ENCODE peak calls at places on chromosomes 7 and 10, in four cellular contexts. R, I, N and F are unnamed samples.

GRCh38 chr10:565676-566075 is 123.8 kb downstream of the DIP2C start:
- DNase-seq in R (no peak), I (no peak), N (no peak), F (no peak)

GRCh38 chr7:75650671-75651070 is 88.1 kb downstream of the HIP1 start:
- DNase-seq in R (peak; percentile 56), I (no peak), N (no peak), F (no peak)

GRCh38 chr7:151315038-151315655 is 26.5 kb upstream of the NUB1 start:
- DNase-seq in R (peak; percentile 46), I (peak; percentile 75), N (peak; percentile 68), F (peak; percentile 68)

GRCh38 chr10:116268976-116269375 is 4.0 kb downstream of the GFRA1 start:
- DNase-seq in R (no peak), I (no peak), N (no peak), F (no peak)

GRCh38 chr7:45435846-45436245 is 138.3 kb upstream of the ADCY1 start:
- DNase-seq in R (peak; percentile 94), I (no peak), N (no peak), F (peak; percentile 93)

GRCh38 chr10:79220296-79220695 is 127.0 kb upstream of the PPIF start:
- DNase-seq in R (no peak), I (no peak), N (no peak), F (no peak)

GRCh38 chr10:79162861-79163662 is 94.3 kb downstream of the ZMIZ1 start:
- DNase-seq in R (peak; percentile 74), I (no peak), N (no peak), F (peak; percentile 51)

GRCh38 chr7:5631752-5632151 is 149.7 kb downstream of the RNF216 start:
- DNase-seq in R (no peak), I (no peak), N (no peak), F (no peak)

GRCh38 chr7:108293190-108293612 is 163.0 kb downstream of the NRCAM start:
- DNase-seq in R (no peak), I (no peak), N (no peak), F (peak; percentile 34)

GRCh38 chr7:30027915-30028748 is at the start of gene PLEKHA8:
- DNase-seq in R (peak; percentile 52), I (peak; percentile 79), N (peak; percentile 90), F (peak; percentile 71)